ENCODE peak calls at places on chromosomes 12 and 14, in five cellular contexts. J is heart right ventricle, D is substantia nigra, M is RKO, K is ELR. A is an unnamed sample.

GRCh38 chr12:6554990-6555691 is 701 bp downstream of the IFFO1 start:
- DNase-seq in J (peak), D (no peak), M (no peak), K (peak), A (no peak)

GRCh38 chr12:92871121-92871520 is 58.0 kb downstream of the EEA1 start:
- DNase-seq in J (no peak), D (no peak), M (no peak), K (no peak), A (no peak)

GRCh38 chr12:49483621-49484020 is 55.2 kb upstream of the KCNH3 start:
- DNase-seq in J (no peak), D (no peak), M (no peak), K (peak), A (no peak)

GRCh38 chr14:55245657-55246268 is 25.5 kb upstream of the FBXO34 start:
- DNase-seq in J (no peak), D (no peak), M (peak), K (peak), A (peak)

GRCh38 chr14:94974893-94975292 is 182.4 kb downstream of the DICER1 start:
- DNase-seq in J (no peak), D (no peak), M (no peak), K (no peak), A (no peak)

GRCh38 chr14:50667491-50668007 is 557 bp downstream of the SAV1 start:
- DNase-seq in J (no peak), D (no peak), M (no peak), K (no peak), A (peak)

GRCh38 chr12:71755146-71755892 is 656 bp downstream of the RAB21 start:
- DNase-seq in J (no peak), D (peak), M (peak), K (peak), A (no peak)

GRCh38 chr12:1806301-1807106 is 13.9 kb upstream of the LRTM2 start:
- DNase-seq in J (peak), D (no peak), M (no peak), K (no peak), A (no peak)

GRCh38 chr14:61860294-61860918 is 98.2 kb downstream of the SNAPC1 start:
- DNase-seq in J (no peak), D (no peak), M (peak), K (peak), A (peak)

GRCh38 chr14:30521899-30522736 is 36.8 kb upstream of the G2E3 start:
- DNase-seq in J (no peak), D (no peak), M (peak), K (peak), A (peak)

GRCh38 chr12:70660002-70660604 is 22.9 kb upstream of the PTPRB start:
- DNase-seq in J (no peak), D (no peak), M (no peak), K (no peak), A (no peak)

GRCh38 chr12:130829391-130830245 is 9.4 kb downstream of the STX2 start:
- DNase-seq in J (no peak), D (no peak), M (no peak), K (no peak), A (no peak)